ENCODE peak calls at places on chromosomes 16 and 17, in eight cellular contexts. One of them, this sample, is unnamed.

GRCh38 chr17:50264263-50265113 is 9.8 kb upstream of the TMEM92 start:
- DNase-seq in choroid plexus epithelial cell: no peak
- DNase-seq in esophagus squamous epithelium: no peak
- DNase-seq in stimulated activated effector memory CD8-positive, alpha-beta T cell treated with anti-CD3 and anti-CD28 coated beads, Interleukin-12 subunit alpha, Interleukin-12 subunit beta, amount 100 ng/mL, for 72 hours: no peak
- DNase-seq in caudate nucleus: no peak
- DNase-seq in GM13976: peak
- DNase-seq in stimulated activated CD4-positive, alpha-beta T cell treated with anti-CD3 and anti-CD28 coated beads, Interleukin-1b, Interleukin-23, amount 100 ng/mL, for 48 hours: no peak
- DNase-seq in germinal center: no peak
- DNase-seq in this sample: peak

GRCh38 chr17:45848868-45849535 is 4.3 kb downstream of the SPPL2C start:
- DNase-seq in GM13976: no peak
- DNase-seq in esophagus squamous epithelium: no peak
- DNase-seq in stimulated activated CD4-positive, alpha-beta T cell treated with anti-CD3 and anti-CD28 coated beads, Interleukin-1b, Interleukin-23, amount 100 ng/mL, for 48 hours: no peak
- DNase-seq in choroid plexus epithelial cell: no peak
- DNase-seq in stimulated activated effector memory CD8-positive, alpha-beta T cell treated with anti-CD3 and anti-CD28 coated beads, Interleukin-12 subunit alpha, Interleukin-12 subunit beta, amount 100 ng/mL, for 72 hours: no peak
- DNase-seq in germinal center: no peak
- DNase-seq in caudate nucleus: peak
- DNase-seq in this sample: no peak

GRCh38 chr17:79647456-79647915 is 36.6 kb upstream of the RBFOX3 start:
- DNase-seq in choroid plexus epithelial cell: no peak
- DNase-seq in stimulated activated CD4-positive, alpha-beta T cell treated with anti-CD3 and anti-CD28 coated beads, Interleukin-1b, Interleukin-23, amount 100 ng/mL, for 48 hours: no peak
- DNase-seq in caudate nucleus: no peak
- DNase-seq in esophagus squamous epithelium: no peak
- DNase-seq in GM13976: no peak
- DNase-seq in stimulated activated effector memory CD8-positive, alpha-beta T cell treated with anti-CD3 and anti-CD28 coated beads, Interleukin-12 subunit alpha, Interleukin-12 subunit beta, amount 100 ng/mL, for 72 hours: no peak
- DNase-seq in germinal center: no peak
- DNase-seq in this sample: no peak

GRCh38 chr17:77602062-77602746 is 356.3 kb upstream of the TNRC6C start:
- DNase-seq in germinal center: no peak
- DNase-seq in esophagus squamous epithelium: no peak
- DNase-seq in GM13976: peak
- DNase-seq in choroid plexus epithelial cell: peak
- DNase-seq in stimulated activated effector memory CD8-positive, alpha-beta T cell treated with anti-CD3 and anti-CD28 coated beads, Interleukin-12 subunit alpha, Interleukin-12 subunit beta, amount 100 ng/mL, for 72 hours: no peak
- DNase-seq in caudate nucleus: no peak
- DNase-seq in stimulated activated CD4-positive, alpha-beta T cell treated with anti-CD3 and anti-CD28 coated beads, Interleukin-1b, Interleukin-23, amount 100 ng/mL, for 48 hours: no peak
- DNase-seq in this sample: peak

GRCh38 chr17:1989135-1989534 is 36.0 kb downstream of the RTN4RL1 start:
- DNase-seq in stimulated activated CD4-positive, alpha-beta T cell treated with anti-CD3 and anti-CD28 coated beads, Interleukin-1b, Interleukin-23, amount 100 ng/mL, for 48 hours: no peak
- DNase-seq in germinal center: no peak
- DNase-seq in stimulated activated effector memory CD8-positive, alpha-beta T cell treated with anti-CD3 and anti-CD28 coated beads, Interleukin-12 subunit alpha, Interleukin-12 subunit beta, amount 100 ng/mL, for 72 hours: no peak
- DNase-seq in esophagus squamous epithelium: no peak
- DNase-seq in caudate nucleus: no peak
- DNase-seq in choroid plexus epithelial cell: peak
- DNase-seq in GM13976: no peak
- DNase-seq in this sample: peak

GRCh38 chr16:30166202-30166902 is 17.1 kb upstream of the CORO1A start:
- DNase-seq in germinal center: peak
- DNase-seq in stimulated activated effector memory CD8-positive, alpha-beta T cell treated with anti-CD3 and anti-CD28 coated beads, Interleukin-12 subunit alpha, Interleukin-12 subunit beta, amount 100 ng/mL, for 72 hours: no peak
- DNase-seq in stimulated activated CD4-positive, alpha-beta T cell treated with anti-CD3 and anti-CD28 coated beads, Interleukin-1b, Interleukin-23, amount 100 ng/mL, for 48 hours: no peak
- DNase-seq in choroid plexus epithelial cell: no peak
- DNase-seq in caudate nucleus: no peak
- DNase-seq in GM13976: peak
- DNase-seq in esophagus squamous epithelium: no peak
- DNase-seq in this sample: no peak

GRCh38 chr16:28202147-28202746 is 9.5 kb downstream of the XPO6 start:
- DNase-seq in esophagus squamous epithelium: no peak
- DNase-seq in GM13976: peak
- DNase-seq in caudate nucleus: no peak
- DNase-seq in germinal center: no peak
- DNase-seq in choroid plexus epithelial cell: no peak
- DNase-seq in stimulated activated effector memory CD8-positive, alpha-beta T cell treated with anti-CD3 and anti-CD28 coated beads, Interleukin-12 subunit alpha, Interleukin-12 subunit beta, amount 100 ng/mL, for 72 hours: peak
- DNase-seq in stimulated activated CD4-positive, alpha-beta T cell treated with anti-CD3 and anti-CD28 coated beads, Interleukin-1b, Interleukin-23, amount 100 ng/mL, for 48 hours: peak
- DNase-seq in this sample: no peak

GRCh38 chr17:42342242-42343008 is 45.8 kb downstream of the STAT3 start:
- DNase-seq in stimulated activated effector memory CD8-positive, alpha-beta T cell treated with anti-CD3 and anti-CD28 coated beads, Interleukin-12 subunit alpha, Interleukin-12 subunit beta, amount 100 ng/mL, for 72 hours: peak
- DNase-seq in stimulated activated CD4-positive, alpha-beta T cell treated with anti-CD3 and anti-CD28 coated beads, Interleukin-1b, Interleukin-23, amount 100 ng/mL, for 48 hours: peak
- DNase-seq in GM13976: no peak
- DNase-seq in caudate nucleus: no peak
- DNase-seq in choroid plexus epithelial cell: peak
- DNase-seq in germinal center: no peak
- DNase-seq in esophagus squamous epithelium: no peak
- DNase-seq in this sample: peak

GRCh38 chr17:10613775-10614513 is 43.2 kb downstream of the MYH3 start:
- DNase-seq in stimulated activated CD4-positive, alpha-beta T cell treated with anti-CD3 and anti-CD28 coated beads, Interleukin-1b, Interleukin-23, amount 100 ng/mL, for 48 hours: no peak
- DNase-seq in stimulated activated effector memory CD8-positive, alpha-beta T cell treated with anti-CD3 and anti-CD28 coated beads, Interleukin-12 subunit alpha, Interleukin-12 subunit beta, amount 100 ng/mL, for 72 hours: no peak
- DNase-seq in GM13976: no peak
- DNase-seq in choroid plexus epithelial cell: no peak
- DNase-seq in caudate nucleus: no peak
- DNase-seq in germinal center: no peak
- DNase-seq in esophagus squamous epithelium: no peak
- DNase-seq in this sample: peak

GRCh38 chr17:65013613-65014391 is 42.7 kb downstream of the GNA13 start:
- DNase-seq in stimulated activated CD4-positive, alpha-beta T cell treated with anti-CD3 and anti-CD28 coated beads, Interleukin-1b, Interleukin-23, amount 100 ng/mL, for 48 hours: peak
- DNase-seq in esophagus squamous epithelium: no peak
- DNase-seq in choroid plexus epithelial cell: peak
- DNase-seq in GM13976: peak
- DNase-seq in caudate nucleus: no peak
- DNase-seq in germinal center: no peak
- DNase-seq in stimulated activated effector memory CD8-positive, alpha-beta T cell treated with anti-CD3 and anti-CD28 coated beads, Interleukin-12 subunit alpha, Interleukin-12 subunit beta, amount 100 ng/mL, for 72 hours: no peak
- DNase-seq in this sample: peak

GRCh38 chr16:2769100-2769529 is 8.0 kb downstream of the ELOB start:
- DNase-seq in stimulated activated CD4-positive, alpha-beta T cell treated with anti-CD3 and anti-CD28 coated beads, Interleukin-1b, Interleukin-23, amount 100 ng/mL, for 48 hours: no peak
- DNase-seq in choroid plexus epithelial cell: no peak
- DNase-seq in GM13976: no peak
- DNase-seq in caudate nucleus: no peak
- DNase-seq in germinal center: no peak
- DNase-seq in stimulated activated effector memory CD8-positive, alpha-beta T cell treated with anti-CD3 and anti-CD28 coated beads, Interleukin-12 subunit alpha, Interleukin-12 subunit beta, amount 100 ng/mL, for 72 hours: no peak
- DNase-seq in esophagus squamous epithelium: no peak
- DNase-seq in this sample: no peak

GRCh38 chr17:42944211-42944610 is 20.0 kb downstream of the AARSD1 start:
- DNase-seq in GM13976: no peak
- DNase-seq in stimulated activated CD4-positive, alpha-beta T cell treated with anti-CD3 and anti-CD28 coated beads, Interleukin-1b, Interleukin-23, amount 100 ng/mL, for 48 hours: no peak
- DNase-seq in germinal center: no peak
- DNase-seq in caudate nucleus: no peak
- DNase-seq in choroid plexus epithelial cell: no peak
- DNase-seq in esophagus squamous epithelium: no peak
- DNase-seq in stimulated activated effector memory CD8-positive, alpha-beta T cell treated with anti-CD3 and anti-CD28 coated beads, Interleukin-12 subunit alpha, Interleukin-12 subunit beta, amount 100 ng/mL, for 72 hours: no peak
- DNase-seq in this sample: peak

GRCh38 chr16:88376835-88377726 is 5.7 kb upstream of the ZNF469 start:
- DNase-seq in choroid plexus epithelial cell: no peak
- DNase-seq in germinal center: no peak
- DNase-seq in caudate nucleus: no peak
- DNase-seq in GM13976: no peak
- DNase-seq in esophagus squamous epithelium: no peak
- DNase-seq in stimulated activated effector memory CD8-positive, alpha-beta T cell treated with anti-CD3 and anti-CD28 coated beads, Interleukin-12 subunit alpha, Interleukin-12 subunit beta, amount 100 ng/mL, for 72 hours: no peak
- DNase-seq in stimulated activated CD4-positive, alpha-beta T cell treated with anti-CD3 and anti-CD28 coated beads, Interleukin-1b, Interleukin-23, amount 100 ng/mL, for 48 hours: no peak
- DNase-seq in this sample: no peak

This sample was measured in cardiac fibroblast.